ENCODE peak calls at places on chromosomes 3 and 15, in four cellular contexts. X is breast epithelium, Q is GM23338, P is stomach. Z is an unnamed sample.

GRCh38 chr3:193701896-193702644 is 109.1 kb downstream of the OPA1 start:
- DNase-seq in X (no peak), Q (peak; percentile 31), P (no peak), Z (no peak)

GRCh38 chr15:98121514-98121913 is 161.0 kb downstream of the ARRDC4 start:
- DNase-seq in X (no peak), Q (no peak), P (no peak), Z (no peak)

GRCh38 chr15:52567886-52568568 is 803 bp downstream of the ARPP19 start:
- DNase-seq in X (peak; percentile 42), Q (peak; percentile 39), P (peak; percentile 48), Z (peak; percentile 23)

GRCh38 chr15:80849308-80849707 is 70.1 kb downstream of the CEMIP start:
- DNase-seq in X (peak; percentile 54), Q (no peak), P (peak; percentile 38), Z (no peak)

GRCh38 chr15:81754078-81754477 is 291.7 kb downstream of the MEX3B start:
- DNase-seq in X (no peak), Q (no peak), P (no peak), Z (no peak)

GRCh38 chr15:20358066-20358780 is 183.4 kb downstream of the GOLGA6L6 start:
- DNase-seq in X (no peak), Q (no peak), P (peak; percentile 25), Z (no peak)

GRCh38 chr15:100764778-100765457 is 114.7 kb upstream of the ALDH1A3 start:
- DNase-seq in X (no peak), Q (no peak), P (no peak), Z (no peak)

GRCh38 chr15:68572309-68572708 is 6.5 kb upstream of the CORO2B start:
- DNase-seq in X (no peak), Q (no peak), P (no peak), Z (no peak)

GRCh38 chr3:165194477-165195135 is 1.6 kb downstream of the SLITRK3 start:
- DNase-seq in X (no peak), Q (peak; percentile 31), P (no peak), Z (no peak)

GRCh38 chr3:27985369-27986035 is 255.9 kb upstream of the CMC1 start:
- DNase-seq in X (no peak), Q (no peak), P (no peak), Z (no peak)

DNA sequence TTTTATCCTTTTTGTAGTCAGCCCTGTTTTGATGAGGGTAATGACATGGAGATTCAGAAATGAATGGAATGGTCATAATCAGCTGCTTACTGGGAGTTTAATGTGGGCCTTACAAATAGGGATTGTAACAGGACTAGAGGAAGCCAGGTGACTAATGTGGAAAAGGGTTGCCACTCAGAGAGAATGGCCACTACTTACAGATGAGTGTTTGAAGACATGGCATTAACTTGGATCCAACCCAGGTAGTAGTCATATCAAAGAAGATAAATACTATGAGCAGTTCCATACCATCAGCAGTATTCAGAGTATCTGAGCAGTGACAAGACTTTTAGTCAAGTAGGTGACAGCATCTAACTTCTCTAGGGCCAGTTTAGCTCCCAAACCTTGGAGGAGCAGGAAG is 148.5 kb downstream of the MBNL1 start:
- DNase-seq in X (no peak), Q (no peak), P (no peak), Z (no peak)
- H3K36me3 ChIP-seq in X (no peaks in the 10 kb centered on the region), Q (no peaks in the 10 kb centered on the region), P (peaks cover 56% of the 10 kb centered on the region), Z (peaks cover 8% of the 10 kb centered on the region)

GRCh38 chr3:125054436-125055164 is 1.2 kb downstream of the HEG1 start:
- DNase-seq in X (no peak), Q (peak; percentile 52), P (no peak), Z (no peak)
- TF ChIP-seq POLR2AphosphoS5 in X (peak; percentile 44), Q (no peak), P (peak; percentile 53), Z (peak; percentile 61)

GRCh38 chr3:88058322-88058592 is 548 bp downstream of the CGGBP1 start:
- DNase-seq in X (no peak), Q (no peak), P (no peak), Z (no peak)

GRCh38 chr3:88061749-88062148 is 2.7 kb downstream of the ZNF654 start:
- DNase-seq in X (no peak), Q (no peak), P (no peak), Z (no peak)

GRCh38 chr3:88058593-88059379 is at the start of the genes CGGBP1 and ZNF654:
- DNase-seq in X (peak; percentile 99), Q (peak; percentile 98), P (peak; percentile 98), Z (peak; percentile 98)

GRCh38 chr3:88059380-88060160 is 515 bp downstream of the ZNF654 start:
- DNase-seq in X (no peak), Q (peak; percentile 21), P (no peak), Z (peak; percentile 39)

GRCh38 chr3:88057650-88058321 is 1.0 kb downstream of the CGGBP1 start:
- DNase-seq in X (no peak), Q (no peak), P (no peak), Z (no peak)
- TF ChIP-seq CTCF in X (no peak), Q (no peak), P (no peak), Z (no peak)

GRCh38 chr3:187725653-187726370 is 19.5 kb downstream of the BCL6 start:
- DNase-seq in X (peak; percentile 78), Q (no peak), P (no peak), Z (peak; percentile 48)

GRCh38 chr3:187729598-187729997 is 15.7 kb downstream of the BCL6 start:
- DNase-seq in X (no peak), Q (no peak), P (no peak), Z (no peak)

GRCh38 chr3:187726564-187726963 is 18.7 kb downstream of the BCL6 start:
- DNase-seq in X (no peak), Q (no peak), P (no peak), Z (no peak)

GRCh38 chr3:187728930-187729583 is 16.2 kb downstream of the BCL6 start:
- DNase-seq in X (no peak), Q (no peak), P (no peak), Z (no peak)

DNA sequence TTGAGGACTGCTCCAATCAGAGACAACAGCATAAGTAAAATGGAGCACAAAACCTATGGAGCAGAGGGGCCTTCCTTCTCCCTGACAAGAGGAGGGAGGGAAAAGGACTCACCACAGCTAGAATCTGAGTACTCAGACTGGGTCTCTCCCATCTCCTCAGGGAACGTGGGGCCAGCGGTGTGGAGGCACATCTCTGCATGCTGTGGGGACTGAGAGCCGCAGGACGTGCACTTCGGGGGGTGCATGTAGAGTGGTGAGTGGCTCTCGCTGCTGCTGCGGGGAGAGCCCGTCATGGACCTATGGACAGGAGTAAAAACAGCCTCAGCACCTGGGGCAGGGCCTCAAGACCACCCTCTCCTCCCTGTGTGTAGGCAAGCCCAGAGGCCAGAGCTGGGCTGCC is 17.0 kb downstream of the BCL6 start:
- DNase-seq in X (no peak), Q (no peak), P (no peak), Z (no peak)
- H3K36me3 ChIP-seq in X (peaks cover 36% of the 10 kb centered on the region), Q (peaks cover 9% of the 10 kb centered on the region), P (peaks cover 100% of the 10 kb centered on the region), Z (peaks cover 68% of the 10 kb centered on the region)

GRCh38 chr3:115704661-115705338 is 81.5 kb downstream of the GAP43 start:
- DNase-seq in X (no peak), Q (no peak), P (peak; percentile 31), Z (no peak)
- TF ChIP-seq POLR2AphosphoS5 in X (no peak), Q (no peak), P (no peak), Z (peak; percentile 59)

GRCh38 chr15:62400778-62401177 is 235.7 kb upstream of the C2CD4B start:
- DNase-seq in X (no peak), Q (no peak), P (no peak), Z (no peak)

GRCh38 chr15:62402687-62403086 is 237.6 kb upstream of the C2CD4B start:
- DNase-seq in X (no peak), Q (no peak), P (no peak), Z (no peak)

GRCh38 chr15:62404194-62404985 is 239.3 kb upstream of the C2CD4B start:
- DNase-seq in X (no peak), Q (no peak), P (no peak), Z (no peak)

GRCh38 chr15:62406268-62406667 is 241.2 kb upstream of the C2CD4B start:
- DNase-seq in X (no peak), Q (no peak), P (no peak), Z (no peak)

DNA sequence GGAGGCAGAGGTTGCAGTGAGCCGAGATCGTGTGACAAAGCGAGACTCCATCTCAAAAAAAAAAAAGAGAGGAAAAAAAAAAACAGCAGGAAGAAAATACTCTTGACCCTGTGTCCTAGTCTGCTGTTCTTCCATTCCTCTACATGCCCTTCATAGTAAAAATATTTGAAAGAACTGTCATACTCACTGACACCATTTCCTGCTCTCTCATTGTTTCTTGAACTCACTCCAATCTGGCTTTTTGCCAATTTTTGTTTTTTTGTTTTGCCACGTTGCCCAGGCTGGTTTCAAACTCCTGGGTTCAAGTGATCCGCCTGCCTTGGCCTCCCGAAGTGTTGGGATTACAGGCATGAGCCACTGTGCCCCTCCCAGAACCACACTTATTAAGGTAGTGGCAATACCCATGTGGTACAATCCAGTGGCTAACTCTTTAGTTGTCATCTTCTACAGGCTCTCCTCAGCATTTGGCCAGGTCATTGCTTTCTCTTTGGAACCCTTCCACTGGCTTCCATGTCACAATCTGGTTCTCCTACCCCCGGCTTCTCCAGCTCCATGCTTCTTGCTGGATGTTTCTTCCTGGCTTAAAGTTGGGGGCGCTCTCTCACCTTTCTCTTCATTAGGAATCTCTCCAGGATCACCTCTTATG is 238.2 kb upstream of the C2CD4B start:
- DNase-seq in X (no peak), Q (peak; percentile 18), P (no peak), Z (no peak)
- TF ChIP-seq CTCF in X (no peak), Q (peak; percentile 25), P (no peak), Z (no peak)

DNA sequence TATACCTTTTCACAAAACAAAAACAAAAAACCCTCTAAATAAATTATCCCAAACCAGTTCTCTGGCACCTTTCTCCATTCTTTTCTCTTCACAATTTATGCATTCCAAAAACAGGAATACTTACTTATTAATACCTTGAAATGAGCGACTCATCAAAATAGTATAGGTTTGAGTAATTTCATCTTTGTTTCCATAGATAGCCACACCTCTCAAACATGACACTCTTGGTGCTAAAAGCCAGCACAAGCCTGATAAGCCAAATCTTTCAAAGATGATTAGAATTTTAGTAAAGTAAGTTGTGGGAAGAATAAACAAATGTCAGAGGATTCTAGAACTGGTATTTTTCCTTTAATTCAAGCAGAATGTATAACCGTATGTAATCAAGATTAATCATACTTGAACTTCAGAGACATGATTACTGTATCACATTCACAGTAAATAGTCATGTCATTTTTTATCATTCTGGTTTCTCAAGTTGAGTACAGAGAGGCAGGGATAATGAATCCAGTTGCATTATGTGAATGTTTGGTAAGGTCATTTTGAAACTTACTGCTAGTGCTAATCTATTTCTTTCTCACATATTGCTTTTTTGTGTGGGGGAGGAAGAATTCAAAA is 12.1 kb upstream of the WDR5B start:
- DNase-seq in X (no peak), Q (no peak), P (no peak), Z (no peak)
- H3K36me3 ChIP-seq in X (peaks cover 6% of the 10 kb centered on the region), Q (peaks cover 18% of the 10 kb centered on the region), P (peaks cover 75% of the 10 kb centered on the region), Z (peaks cover 8% of the 10 kb centered on the region)

DNA sequence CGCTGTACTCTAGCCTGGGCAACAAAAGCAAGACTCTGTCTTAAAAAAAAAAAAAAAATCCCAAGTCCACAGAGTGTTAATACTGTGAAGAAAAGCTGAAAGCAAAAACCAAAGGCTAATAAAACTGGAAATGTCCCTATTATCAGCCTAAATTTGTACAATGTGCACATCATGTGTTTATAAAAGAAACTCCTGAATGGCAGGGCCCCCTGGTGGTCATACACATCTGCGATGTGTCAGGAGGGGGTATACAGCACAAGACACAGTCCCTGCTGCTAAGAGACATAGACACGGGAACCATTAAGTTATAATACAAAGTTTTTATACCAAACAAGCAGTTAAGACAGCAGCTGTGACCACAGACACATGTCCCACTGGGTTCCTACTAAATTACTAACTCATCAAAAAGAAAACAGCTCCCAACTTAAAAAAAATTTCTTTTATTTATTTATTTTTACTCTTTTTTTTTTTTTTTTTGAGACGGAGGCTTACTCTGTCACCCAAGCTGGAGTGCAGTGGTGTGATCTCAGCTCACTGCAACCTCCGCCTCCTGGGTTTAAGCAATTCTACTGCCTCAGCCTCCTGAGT is 31.0 kb downstream of the IDH2 start:
- DNase-seq in X (peak; percentile 71), Q (peak; percentile 76), P (peak; percentile 84), Z (peak; percentile 81)
- TF ChIP-seq POLR2AphosphoS5 in X (no peak), Q (no peak), P (peak; percentile 22), Z (peak; percentile 87)

GRCh38 chr15:91589360-91589759 is 264.1 kb upstream of the SLCO3A1 start:
- DNase-seq in X (no peak), Q (peak; percentile 30), P (no peak), Z (no peak)
- TF ChIP-seq CTCF in X (no peak), Q (peak; percentile 22), P (no peak), Z (no peak)